ENCODE peak calls at places on chromosomes 12 and 14, in eight cellular contexts. B is DMS79; O is naive thymus-derived CD8-positive, alpha-beta T cell; F is activated CD4-positive, alpha-beta T cell treated with anti-CD3 and anti-CD28 coated beads, Interleukin-2, amount 50 U/mL, for 24 hours; S is AG08395; L is activated T-cell treated with anti-CD3 and anti-CD28 coated beads for 48 hours; Q is CD4-positive, alpha-beta memory T cell; J is Kasumi-1. N is an unnamed sample.

GRCh38 chr12:120126635-120127005 is 10.1 kb upstream of the RAB35 start:
- DNase-seq in B (no peak), O (no peak), F (no peak), S (peak), L (no peak), Q (no peak), J (peak), N (no peak)

GRCh38 chr12:92987362-92987761 is 58.3 kb upstream of the EEA1 start:
- DNase-seq in B (peak), O (peak), F (peak), S (peak), L (no peak), Q (peak), J (peak), N (peak)

GRCh38 chr12:130070017-130070653 is 92.1 kb upstream of the FZD10 start:
- DNase-seq in B (no peak), O (no peak), F (no peak), S (no peak), L (no peak), Q (no peak), J (no peak), N (no peak)

GRCh38 chr14:68235011-68235410 is 415.4 kb downstream of the RAD51B start:
- DNase-seq in B (no peak), O (no peak), F (no peak), S (no peak), L (no peak), Q (no peak), J (no peak), N (peak)

GRCh38 chr12:59080101-59080500 is 159.8 kb upstream of the LRIG3 start:
- DNase-seq in B (no peak), O (no peak), F (no peak), S (no peak), L (no peak), Q (no peak), J (no peak), N (no peak)

GRCh38 chr12:87300-87699 is 20.7 kb downstream of the IQSEC3 start:
- DNase-seq in B (no peak), O (no peak), F (no peak), S (no peak), L (no peak), Q (no peak), J (no peak), N (no peak)

GRCh38 chr12:95633671-95634465 is 82.6 kb upstream of the USP44 start:
- DNase-seq in B (no peak), O (no peak), F (no peak), S (peak), L (no peak), Q (no peak), J (no peak), N (peak)

GRCh38 chr12:109291531-109292341 is 17.3 kb downstream of the FOXN4 start:
- DNase-seq in B (peak), O (no peak), F (no peak), S (peak), L (no peak), Q (no peak), J (no peak), N (no peak)

GRCh38 chr12:124537525-124538193 is 29.8 kb downstream of the NCOR2 start:
- DNase-seq in B (no peak), O (no peak), F (no peak), S (no peak), L (no peak), Q (no peak), J (no peak), N (no peak)

GRCh38 chr14:56570295-56570694 is 9.3 kb upstream of the TMEM260 start:
- DNase-seq in B (no peak), O (no peak), F (no peak), S (no peak), L (no peak), Q (no peak), J (no peak), N (no peak)

GRCh38 chr14:84657866-84658385 is 872.0 kb upstream of the FLRT2 start:
- DNase-seq in B (no peak), O (no peak), F (no peak), S (no peak), L (no peak), Q (no peak), J (no peak), N (no peak)

GRCh38 chr12:103771466-103771865 is 69.6 kb downstream of the NT5DC3 start:
- DNase-seq in B (no peak), O (no peak), F (no peak), S (peak), L (no peak), Q (no peak), J (peak), N (peak)

GRCh38 chr14:69532561-69533335 is 41.9 kb downstream of the CCDC177 start:
- DNase-seq in B (no peak), O (no peak), F (no peak), S (no peak), L (no peak), Q (no peak), J (no peak), N (peak)

GRCh38 chr14:103209054-103209453 is 85.8 kb downstream of the TNFAIP2 start:
- DNase-seq in B (no peak), O (no peak), F (no peak), S (peak), L (no peak), Q (no peak), J (no peak), N (no peak)

GRCh38 chr12:73106296-73106695 is 834.1 kb downstream of the TRHDE start:
- DNase-seq in B (no peak), O (no peak), F (no peak), S (no peak), L (no peak), Q (no peak), J (no peak), N (no peak)

GRCh38 chr12:52074656-52075408 is 4.7 kb upstream of the SMIM41 start:
- DNase-seq in B (peak), O (no peak), F (no peak), S (no peak), L (no peak), Q (no peak), J (no peak), N (no peak)